ENCODE peak calls at places on chromosome 6, in ten cellular contexts. One of them, this sample, is unnamed. For H3K36me3, the result is how much of the 10 kb centered on the place peaks cover.

GRCh38 chr6:136757150-136757549 is 35.1 kb downstream of the MAP3K5 start:
- DNase-seq in GM23338: no peak
- DNase-seq in neural progenitor cell: no peak
- DNase-seq in fibroblast of lung: peak
- DNase-seq in mucosa of descending colon: no peak
- DNase-seq in pancreas: no peak
- DNase-seq in breast epithelium: no peak
- DNase-seq in Panc1: no peak
- DNase-seq in aorta: no peak
- DNase-seq in BJ: no peak
- DNase-seq in this sample: no peak

GRCh38 chr6:63121166-63121565 is 90.1 kb upstream of the FKBP1C start:
- DNase-seq in GM23338: peak
- DNase-seq in neural progenitor cell: no peak
- DNase-seq in fibroblast of lung: no peak
- DNase-seq in mucosa of descending colon: no peak
- DNase-seq in pancreas: no peak
- DNase-seq in breast epithelium: no peak
- DNase-seq in Panc1: no peak
- DNase-seq in aorta: no peak
- DNase-seq in BJ: no peak
- DNase-seq in this sample: no peak

GRCh38 chr6:57127763-57128162 is 37.8 kb downstream of the ZNF451 start:
- DNase-seq in GM23338: no peak
- DNase-seq in neural progenitor cell: no peak
- DNase-seq in fibroblast of lung: no peak
- DNase-seq in mucosa of descending colon: peak
- DNase-seq in pancreas: no peak
- DNase-seq in breast epithelium: no peak
- DNase-seq in Panc1: no peak
- DNase-seq in aorta: no peak
- DNase-seq in BJ: no peak
- DNase-seq in this sample: no peak

GRCh38 chr6:149727793-149728498 is 10.0 kb upstream of the LATS1 start:
- DNase-seq in GM23338: no peak
- DNase-seq in neural progenitor cell: no peak
- DNase-seq in fibroblast of lung: no peak
- DNase-seq in mucosa of descending colon: no peak
- DNase-seq in pancreas: no peak
- DNase-seq in breast epithelium: no peak
- DNase-seq in Panc1: no peak
- DNase-seq in aorta: no peak
- DNase-seq in BJ: no peak
- DNase-seq in this sample: no peak

GRCh38 chr6:159107451-159108260 is 61.5 kb upstream of the FNDC1 start:
- DNase-seq in GM23338: no peak
- DNase-seq in neural progenitor cell: no peak
- DNase-seq in fibroblast of lung: no peak
- DNase-seq in mucosa of descending colon: peak
- DNase-seq in pancreas: no peak
- DNase-seq in breast epithelium: no peak
- DNase-seq in Panc1: no peak
- DNase-seq in aorta: no peak
- DNase-seq in BJ: no peak
- DNase-seq in this sample: no peak

GRCh38 chr6:95249176-95249575 is 328.2 kb upstream of the MANEA start:
- DNase-seq in GM23338: no peak
- DNase-seq in neural progenitor cell: no peak
- DNase-seq in fibroblast of lung: peak
- DNase-seq in mucosa of descending colon: no peak
- DNase-seq in pancreas: no peak
- DNase-seq in breast epithelium: no peak
- DNase-seq in Panc1: no peak
- DNase-seq in aorta: no peak
- DNase-seq in BJ: no peak
- DNase-seq in this sample: no peak

GRCh38 chr6:14585689-14586088 is 468.1 kb downstream of the CD83 start:
- DNase-seq in GM23338: no peak
- DNase-seq in neural progenitor cell: no peak
- DNase-seq in fibroblast of lung: no peak
- DNase-seq in mucosa of descending colon: no peak
- DNase-seq in pancreas: no peak
- DNase-seq in breast epithelium: no peak
- DNase-seq in Panc1: no peak
- DNase-seq in aorta: no peak
- DNase-seq in BJ: no peak
- DNase-seq in this sample: no peak

GRCh38 chr6:43075791-43076092 is 372 bp upstream of the PTK7 start:
- DNase-seq in GM23338: no peak
- DNase-seq in neural progenitor cell: no peak
- DNase-seq in fibroblast of lung: no peak
- DNase-seq in mucosa of descending colon: no peak
- DNase-seq in pancreas: no peak
- DNase-seq in breast epithelium: no peak
- DNase-seq in Panc1: no peak
- DNase-seq in aorta: no peak
- DNase-seq in BJ: no peak
- DNase-seq in this sample: no peak

GRCh38 chr6:166418691-166419143 is 36.0 kb upstream of the MPC1 start:
- DNase-seq in GM23338: no peak
- DNase-seq in neural progenitor cell: no peak
- DNase-seq in fibroblast of lung: no peak
- DNase-seq in mucosa of descending colon: peak
- DNase-seq in pancreas: no peak
- DNase-seq in breast epithelium: no peak
- DNase-seq in Panc1: no peak
- DNase-seq in aorta: no peak
- DNase-seq in BJ: no peak
- DNase-seq in this sample: no peak

GRCh38 chr6:42864602-42865001 is 14.8 kb upstream of the RPL7L1 start:
- DNase-seq in GM23338: no peak
- DNase-seq in neural progenitor cell: no peak
- DNase-seq in fibroblast of lung: peak
- DNase-seq in mucosa of descending colon: no peak
- DNase-seq in pancreas: no peak
- DNase-seq in breast epithelium: no peak
- DNase-seq in Panc1: no peak
- DNase-seq in aorta: peak
- DNase-seq in BJ: no peak
- DNase-seq in this sample: no peak

GRCh38 chr6:149716584-149716983 is 1.3 kb downstream of the LATS1 start:
- DNase-seq in GM23338: no peak
- DNase-seq in neural progenitor cell: peak
- DNase-seq in fibroblast of lung: peak
- DNase-seq in mucosa of descending colon: no peak
- DNase-seq in pancreas: no peak
- DNase-seq in breast epithelium: no peak
- DNase-seq in Panc1: no peak
- DNase-seq in aorta: no peak
- DNase-seq in BJ: no peak
- DNase-seq in this sample: no peak

GRCh38 chr6:73579851-73580246 is 59.0 kb upstream of the EEF1A1 start:
- DNase-seq in GM23338: peak
- DNase-seq in neural progenitor cell: no peak
- DNase-seq in fibroblast of lung: peak
- DNase-seq in mucosa of descending colon: peak
- DNase-seq in pancreas: no peak
- DNase-seq in breast epithelium: peak
- DNase-seq in Panc1: peak
- DNase-seq in aorta: no peak
- DNase-seq in BJ: peak
- DNase-seq in this sample: no peak

GRCh38 chr6:6386010-6386409 is 65.5 kb upstream of the F13A1 start:
- DNase-seq in GM23338: peak
- DNase-seq in neural progenitor cell: no peak
- DNase-seq in fibroblast of lung: no peak
- DNase-seq in mucosa of descending colon: peak
- DNase-seq in pancreas: no peak
- DNase-seq in breast epithelium: no peak
- DNase-seq in Panc1: no peak
- DNase-seq in aorta: no peak
- DNase-seq in BJ: no peak
- DNase-seq in this sample: no peak

GRCh38 chr6:119749341-119749740 is 399.8 kb upstream of the MAN1A1 start:
- DNase-seq in GM23338: no peak
- DNase-seq in neural progenitor cell: no peak
- DNase-seq in fibroblast of lung: no peak
- DNase-seq in mucosa of descending colon: no peak
- DNase-seq in pancreas: no peak
- DNase-seq in breast epithelium: no peak
- DNase-seq in Panc1: no peak
- DNase-seq in aorta: no peak
- DNase-seq in BJ: no peak
- DNase-seq in this sample: no peak

GRCh38 chr6:169956580-169956979 is 205.2 kb downstream of the ERMARD start:
- DNase-seq in GM23338: no peak
- DNase-seq in neural progenitor cell: no peak
- DNase-seq in fibroblast of lung: no peak
- DNase-seq in mucosa of descending colon: no peak
- DNase-seq in pancreas: no peak
- DNase-seq in breast epithelium: peak
- DNase-seq in Panc1: no peak
- DNase-seq in aorta: peak
- DNase-seq in BJ: no peak
- DNase-seq in this sample: no peak

DNA sequence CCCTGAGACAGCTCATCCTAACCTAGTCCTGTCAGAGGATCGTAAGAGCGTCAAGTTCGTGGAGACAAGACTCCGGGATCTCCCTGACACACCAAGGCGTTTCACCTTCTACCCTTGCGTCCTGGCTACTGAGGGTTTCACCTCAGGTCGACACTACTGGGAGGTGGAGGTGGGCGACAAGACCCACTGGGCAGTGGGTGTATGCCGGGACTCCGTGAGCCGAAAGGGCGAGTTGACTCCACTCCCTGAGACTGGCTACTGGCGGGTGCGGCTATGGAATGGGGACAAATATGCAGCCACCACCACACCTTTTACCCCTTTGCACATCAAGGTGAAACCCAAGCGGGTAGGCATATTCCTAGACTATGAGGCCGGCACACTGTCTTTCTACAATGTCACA is 3.2 kb upstream of the RPP21 start:
- DNase-seq in GM23338: no peak
- DNase-seq in neural progenitor cell: no peak
- DNase-seq in fibroblast of lung: no peak
- DNase-seq in mucosa of descending colon: no peak
- DNase-seq in pancreas: no peak
- DNase-seq in breast epithelium: no peak
- DNase-seq in Panc1: no peak
- DNase-seq in aorta: no peak
- DNase-seq in BJ: no peak
- DNase-seq in this sample: no peak
- H3K36me3 ChIP-seq in GM23338: under half
- H3K36me3 ChIP-seq in neural progenitor cell: under half
- H3K36me3 ChIP-seq in fibroblast of lung: under half
- H3K36me3 ChIP-seq in mucosa of descending colon: under half
- H3K36me3 ChIP-seq in pancreas: under half
- H3K36me3 ChIP-seq in breast epithelium: under half
- H3K36me3 ChIP-seq in Panc1: under half
- H3K36me3 ChIP-seq in aorta: under half
- H3K36me3 ChIP-seq in BJ: under half
- H3K36me3 ChIP-seq in this sample: half or more

GRCh38 chr6:71463061-71463460 is 174.4 kb downstream of the OGFRL1 start:
- DNase-seq in GM23338: no peak
- DNase-seq in neural progenitor cell: no peak
- DNase-seq in fibroblast of lung: peak
- DNase-seq in mucosa of descending colon: no peak
- DNase-seq in pancreas: no peak
- DNase-seq in breast epithelium: no peak
- DNase-seq in Panc1: no peak
- DNase-seq in aorta: no peak
- DNase-seq in BJ: no peak
- DNase-seq in this sample: no peak
- H3K36me3 ChIP-seq in GM23338: under half
- H3K36me3 ChIP-seq in neural progenitor cell: under half
- H3K36me3 ChIP-seq in fibroblast of lung: under half
- H3K36me3 ChIP-seq in mucosa of descending colon: under half
- H3K36me3 ChIP-seq in pancreas: under half
- H3K36me3 ChIP-seq in breast epithelium: under half
- H3K36me3 ChIP-seq in Panc1: under half
- H3K36me3 ChIP-seq in aorta: under half
- H3K36me3 ChIP-seq in BJ: under half
- H3K36me3 ChIP-seq in this sample: under half

DNA sequence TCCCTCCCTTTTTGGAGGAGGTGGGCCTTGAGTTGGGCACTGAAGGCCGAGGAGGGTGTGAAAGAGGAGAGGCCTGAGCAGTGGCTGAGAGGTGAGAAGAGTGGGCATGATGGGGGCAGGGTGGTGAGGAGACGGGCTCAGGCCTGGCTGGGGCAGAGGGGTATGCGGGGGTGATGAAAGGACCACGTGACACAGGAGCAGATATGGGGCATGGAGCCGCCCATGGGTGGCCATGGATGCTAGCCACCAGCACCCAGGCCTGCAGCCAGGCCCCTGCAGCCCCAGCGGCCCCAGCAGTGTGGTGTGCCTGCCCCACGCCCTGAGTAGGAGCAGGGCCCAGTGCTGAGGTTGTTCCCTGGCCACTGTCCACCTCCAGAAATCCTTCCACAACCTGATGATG is 26.5 kb downstream of the UQCC2 start:
- DNase-seq in GM23338: no peak
- DNase-seq in neural progenitor cell: no peak
- DNase-seq in fibroblast of lung: no peak
- DNase-seq in mucosa of descending colon: no peak
- DNase-seq in pancreas: no peak
- DNase-seq in breast epithelium: no peak
- DNase-seq in Panc1: no peak
- DNase-seq in aorta: no peak
- DNase-seq in BJ: no peak
- DNase-seq in this sample: no peak
- H3K36me3 ChIP-seq in GM23338: under half
- H3K36me3 ChIP-seq in neural progenitor cell: under half
- H3K36me3 ChIP-seq in fibroblast of lung: under half
- H3K36me3 ChIP-seq in mucosa of descending colon: under half
- H3K36me3 ChIP-seq in pancreas: under half
- H3K36me3 ChIP-seq in breast epithelium: under half
- H3K36me3 ChIP-seq in Panc1: under half
- H3K36me3 ChIP-seq in aorta: under half
- H3K36me3 ChIP-seq in BJ: half or more
- H3K36me3 ChIP-seq in this sample: half or more

DNA sequence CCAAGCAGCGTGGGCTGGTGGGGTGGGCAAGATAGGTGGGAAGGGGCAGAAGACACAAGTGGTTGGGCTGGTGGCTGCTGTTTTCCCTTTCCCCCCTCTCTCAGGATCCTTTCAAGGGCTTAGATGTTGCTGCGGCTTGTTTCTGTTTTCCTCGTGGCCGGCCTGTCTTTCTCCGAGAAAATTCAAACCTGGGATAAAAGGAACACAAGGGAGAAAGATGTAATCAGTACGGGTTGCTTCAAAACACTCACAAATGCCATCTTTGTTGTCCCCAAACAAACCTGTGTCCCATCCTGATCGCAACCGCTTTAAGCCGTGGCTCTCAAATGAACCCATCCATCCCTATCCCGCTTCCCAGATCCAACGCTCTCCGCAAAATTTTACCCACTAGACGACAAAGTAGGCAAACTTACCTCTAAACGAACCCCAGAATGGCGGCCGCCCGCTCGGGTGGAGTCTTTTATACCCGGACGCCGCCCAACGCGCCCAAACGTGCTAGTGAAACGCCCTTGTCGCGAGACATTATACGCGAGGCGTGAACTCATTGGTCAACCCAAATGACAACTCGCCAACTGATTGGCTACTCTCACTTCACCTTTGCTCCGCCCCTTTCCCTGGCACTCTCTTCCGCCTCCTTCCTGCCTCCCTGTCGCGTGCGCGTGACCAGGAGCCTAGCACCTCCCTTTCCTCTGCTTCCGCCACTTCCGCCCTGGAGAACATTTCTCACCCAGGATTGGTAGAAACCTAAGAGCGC is at the start of gene PPP1R10:
- DNase-seq in GM23338: peak
- DNase-seq in neural progenitor cell: peak
- DNase-seq in fibroblast of lung: peak
- DNase-seq in mucosa of descending colon: peak
- DNase-seq in pancreas: peak
- DNase-seq in breast epithelium: peak
- DNase-seq in Panc1: peak
- DNase-seq in aorta: peak
- DNase-seq in BJ: peak
- DNase-seq in this sample: peak
- H3K36me3 ChIP-seq in GM23338: under half
- H3K36me3 ChIP-seq in neural progenitor cell: under half
- H3K36me3 ChIP-seq in fibroblast of lung: under half
- H3K36me3 ChIP-seq in mucosa of descending colon: under half
- H3K36me3 ChIP-seq in pancreas: under half
- H3K36me3 ChIP-seq in breast epithelium: under half
- H3K36me3 ChIP-seq in Panc1: under half
- H3K36me3 ChIP-seq in aorta: under half
- H3K36me3 ChIP-seq in BJ: under half
- H3K36me3 ChIP-seq in this sample: under half

This sample was measured in left ventricle myocardium inferior.